ENCODE peak calls at places on chromosomes 1 and 21, in six cellular contexts. One of them, this sample, is unnamed.

GRCh38 chr1:206721454-206721853 is 36.7 kb downstream of the MAPKAPK2 start:
- DNase-seq in H1: no peak
- DNase-seq in K562: no peak
- DNase-seq in HepG2: no peak
- DNase-seq in SK-N-SH: no peak
- DNase-seq in GM12878: no peak
- DNase-seq in this sample: no peak

GRCh38 chr1:4693316-4693715 is 38.9 kb downstream of the AJAP1 start:
- DNase-seq in K562: no peak
- DNase-seq in H1: no peak
- DNase-seq in GM12878: no peak
- DNase-seq in SK-N-SH: no peak
- DNase-seq in HepG2: no peak
- DNase-seq in this sample: no peak

GRCh38 chr1:14853518-14853917 is 255.0 kb downstream of the KAZN start:
- DNase-seq in SK-N-SH: no peak
- DNase-seq in GM12878: no peak
- DNase-seq in HepG2: no peak
- DNase-seq in H1: no peak
- DNase-seq in K562: no peak
- DNase-seq in this sample: no peak

GRCh38 chr1:45008076-45008475 is 3.0 kb downstream of the HECTD3 start:
- DNase-seq in H1: no peak
- DNase-seq in K562: no peak
- DNase-seq in HepG2: no peak
- DNase-seq in SK-N-SH: no peak
- DNase-seq in GM12878: no peak
- DNase-seq in this sample: no peak

GRCh38 chr1:45518910-45519309 is 2.8 kb downstream of the PRDX1 start:
- DNase-seq in SK-N-SH: no peak
- DNase-seq in K562: no peak
- DNase-seq in GM12878: no peak
- DNase-seq in H1: no peak
- DNase-seq in HepG2: no peak
- DNase-seq in this sample: no peak

GRCh38 chr1:155125946-155126493 is 1.7 kb upstream of the EFNA1 start:
- DNase-seq in HepG2: peak; percentile 88
- DNase-seq in K562: no peak
- DNase-seq in GM12878: no peak
- DNase-seq in H1: peak; percentile 70
- DNase-seq in SK-N-SH: no peak
- DNase-seq in this sample: no peak

GRCh38 chr21:24634749-24635148 is 972.5 kb downstream of the MRPL39 start:
- DNase-seq in HepG2: no peak
- DNase-seq in GM12878: no peak
- DNase-seq in H1: no peak
- DNase-seq in SK-N-SH: no peak
- DNase-seq in K562: no peak
- DNase-seq in this sample: no peak

GRCh38 chr21:44592446-44593365 is at the start of gene KRTAP10-6:
- DNase-seq in H1: peak; percentile 47
- DNase-seq in GM12878: no peak
- DNase-seq in HepG2: no peak
- DNase-seq in K562: no peak
- DNase-seq in SK-N-SH: no peak
- DNase-seq in this sample: no peak

GRCh38 chr1:27513521-27513920 is 23.6 kb upstream of the WASF2 start:
- DNase-seq in SK-N-SH: no peak
- DNase-seq in H1: no peak
- DNase-seq in HepG2: no peak
- DNase-seq in K562: no peak
- DNase-seq in GM12878: no peak
- DNase-seq in this sample: peak; percentile 72

GRCh38 chr1:100713636-100714035 is 5.9 kb upstream of the VCAM1 start:
- DNase-seq in SK-N-SH: no peak
- DNase-seq in GM12878: no peak
- DNase-seq in H1: no peak
- DNase-seq in K562: no peak
- DNase-seq in HepG2: no peak
- DNase-seq in this sample: no peak

GRCh38 chr1:230857822-230858221 is 10.5 kb downstream of the C1orf198 start:
- DNase-seq in SK-N-SH: no peak
- DNase-seq in HepG2: no peak
- DNase-seq in K562: no peak
- DNase-seq in GM12878: no peak
- DNase-seq in H1: no peak
- DNase-seq in this sample: no peak

GRCh38 chr1:6969106-6969505 is 183.9 kb downstream of the CAMTA1 start:
- DNase-seq in H1: no peak
- DNase-seq in K562: no peak
- DNase-seq in HepG2: no peak
- DNase-seq in GM12878: no peak
- DNase-seq in SK-N-SH: peak; percentile 11
- DNase-seq in this sample: no peak

GRCh38 chr21:38798481-38798882 is 7.2 kb upstream of the ETS2 start:
- DNase-seq in H1: no peak
- DNase-seq in K562: peak; percentile 79
- DNase-seq in HepG2: no peak
- DNase-seq in GM12878: no peak
- DNase-seq in SK-N-SH: peak; percentile 40
- DNase-seq in this sample: no peak

GRCh38 chr1:9252999-9253398 is 18.4 kb downstream of the H6PD start:
- DNase-seq in GM12878: no peak
- DNase-seq in SK-N-SH: peak; percentile 59
- DNase-seq in H1: no peak
- DNase-seq in HepG2: no peak
- DNase-seq in K562: no peak
- DNase-seq in this sample: no peak

GRCh38 chr1:203153989-203154821 is 21.4 kb downstream of the MYBPH start:
- DNase-seq in HepG2: no peak
- DNase-seq in GM12878: no peak
- DNase-seq in K562: no peak
- DNase-seq in SK-N-SH: peak; percentile 55
- DNase-seq in H1: no peak
- DNase-seq in this sample: no peak

GRCh38 chr21:30199989-30200388 is 15.9 kb downstream of the CLDN8 start:
- DNase-seq in SK-N-SH: no peak
- DNase-seq in H1: no peak
- DNase-seq in K562: no peak
- DNase-seq in GM12878: no peak
- DNase-seq in HepG2: no peak
- DNase-seq in this sample: no peak

GRCh38 chr1:57309608-57310007 is 114.3 kb downstream of the DAB1 start:
- DNase-seq in HepG2: peak; percentile 21
- DNase-seq in H1: no peak
- DNase-seq in SK-N-SH: no peak
- DNase-seq in GM12878: no peak
- DNase-seq in K562: no peak
- DNase-seq in this sample: no peak

GRCh38 chr21:46081022-46081861 is 16.7 kb upstream of the COL6A2 start:
- DNase-seq in GM12878: no peak
- DNase-seq in SK-N-SH: no peak
- DNase-seq in H1: no peak
- DNase-seq in HepG2: no peak
- DNase-seq in K562: no peak
- DNase-seq in this sample: no peak

GRCh38 chr1:55044617-55045397 is 5.5 kb downstream of the PCSK9 start:
- DNase-seq in GM12878: no peak
- DNase-seq in SK-N-SH: no peak
- DNase-seq in H1: no peak
- DNase-seq in K562: no peak
- DNase-seq in HepG2: no peak
- DNase-seq in this sample: no peak
- TF ChIP-seq GABPA in GM12878: no peak
- TF ChIP-seq GABPA in SK-N-SH: no peak
- TF ChIP-seq GABPA in H1: no peak
- TF ChIP-seq GABPA in K562: no peak
- TF ChIP-seq GABPA in HepG2: no peak
- TF ChIP-seq GABPA in this sample: no peak

GRCh38 chr1:228158151-228158571 is 7.4 kb upstream of the IBA57 start:
- DNase-seq in GM12878: no peak
- DNase-seq in H1: no peak
- DNase-seq in HepG2: no peak
- DNase-seq in SK-N-SH: no peak
- DNase-seq in K562: no peak
- DNase-seq in this sample: no peak
- TF ChIP-seq GABPA in GM12878: no peak
- TF ChIP-seq GABPA in H1: peak; percentile 21
- TF ChIP-seq GABPA in HepG2: no peak
- TF ChIP-seq GABPA in SK-N-SH: no peak
- TF ChIP-seq GABPA in K562: no peak
- TF ChIP-seq GABPA in this sample: no peak

GRCh38 chr1:77392486-77392885 is 110.7 kb downstream of the AK5 start:
- DNase-seq in HepG2: no peak
- DNase-seq in GM12878: no peak
- DNase-seq in K562: no peak
- DNase-seq in SK-N-SH: no peak
- DNase-seq in H1: no peak
- DNase-seq in this sample: no peak
- TF ChIP-seq GABPA in HepG2: no peak
- TF ChIP-seq GABPA in GM12878: no peak
- TF ChIP-seq GABPA in K562: no peak
- TF ChIP-seq GABPA in SK-N-SH: no peak
- TF ChIP-seq GABPA in H1: no peak
- TF ChIP-seq GABPA in this sample: no peak

DNA sequence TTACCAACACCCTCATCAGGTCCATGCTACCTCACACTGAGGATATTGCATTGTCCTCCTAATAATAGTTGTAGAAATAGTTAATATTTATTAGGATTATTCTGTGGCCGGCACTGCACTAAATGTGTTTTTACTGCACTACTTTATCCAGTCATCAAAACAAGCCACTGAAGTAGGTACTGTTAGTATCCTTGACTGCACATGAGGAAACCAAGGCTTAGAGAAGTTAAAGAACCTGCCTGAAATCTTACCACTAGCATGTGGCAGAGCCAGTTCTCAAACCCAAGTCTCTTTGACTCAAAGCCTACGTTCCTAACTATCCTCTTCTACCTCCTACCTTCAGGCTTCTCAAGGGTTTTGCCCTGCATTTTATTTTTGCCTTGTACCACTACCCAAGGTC is 30.9 kb downstream of the FMO1 start:
- DNase-seq in SK-N-SH: no peak
- DNase-seq in HepG2: no peak
- DNase-seq in GM12878: no peak
- DNase-seq in H1: no peak
- DNase-seq in K562: no peak
- DNase-seq in this sample: no peak
- TF ChIP-seq GABPA in SK-N-SH: no peak
- TF ChIP-seq GABPA in HepG2: no peak
- TF ChIP-seq GABPA in GM12878: no peak
- TF ChIP-seq GABPA in H1: no peak
- TF ChIP-seq GABPA in K562: no peak
- TF ChIP-seq GABPA in this sample: no peak

DNA sequence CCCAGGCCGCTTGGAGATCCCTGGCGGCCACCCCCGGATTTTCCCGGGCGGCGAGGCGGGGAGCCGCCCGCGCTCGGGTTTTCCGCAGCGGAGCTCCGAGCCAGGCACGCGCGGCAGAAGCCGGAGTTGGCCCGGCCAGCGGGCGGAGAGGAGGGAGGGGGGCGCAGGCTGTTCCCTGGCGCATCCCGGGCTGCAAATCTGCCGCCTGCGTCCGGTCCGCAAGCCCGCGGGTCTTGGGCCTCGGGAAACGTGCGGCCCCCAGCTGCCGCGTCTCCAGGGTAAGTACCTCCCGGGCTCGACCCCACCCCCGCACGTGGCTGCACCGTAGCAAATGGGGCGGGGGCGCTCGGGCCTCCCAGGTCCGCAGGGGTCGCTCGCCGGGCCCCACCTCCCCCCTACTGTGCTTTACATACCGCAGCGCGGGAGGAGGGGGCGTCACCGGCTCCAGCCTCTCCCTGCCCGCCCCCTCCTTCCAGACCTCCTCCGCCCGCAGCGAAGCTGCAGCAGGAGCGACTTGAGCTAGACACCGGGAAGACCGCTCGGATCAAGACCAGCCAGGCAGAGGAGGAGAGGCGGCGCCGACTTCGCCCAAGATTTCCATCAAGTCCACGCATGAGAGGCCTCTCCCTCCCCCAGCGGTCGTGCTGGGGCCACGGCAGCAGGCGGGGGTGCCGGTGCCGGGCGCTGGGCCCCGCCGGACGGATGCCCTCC is 1.6 kb downstream of the TMEM200B start:
- DNase-seq in GM12878: no peak
- DNase-seq in K562: no peak
- DNase-seq in HepG2: no peak
- DNase-seq in SK-N-SH: peak; percentile 79
- DNase-seq in H1: peak; percentile 85
- DNase-seq in this sample: no peak
- TF ChIP-seq GABPA in GM12878: no peak
- TF ChIP-seq GABPA in K562: no peak
- TF ChIP-seq GABPA in HepG2: no peak
- TF ChIP-seq GABPA in SK-N-SH: no peak
- TF ChIP-seq GABPA in H1: no peak
- TF ChIP-seq GABPA in this sample: no peak

This sample was measured in HL-60.